ENCODE peak calls at places on chromosomes 11 and 22, in nine cellular contexts. S, T, M, P, G, Z, R, N and C are unnamed samples.

GRCh38 chr11:126840201-126840886 is 160.2 kb downstream of the KIRREL3 start:
- DNase-seq in S (no peak), T (no peak), M (no peak), P (no peak), G (no peak), Z (no peak), R (no peak), N (no peak), C (no peak)

GRCh38 chr11:10600570-10601248 is 32.2 kb upstream of the LYVE1 start:
- DNase-seq in S (no peak), T (no peak), M (no peak), P (no peak), G (no peak), Z (no peak), R (no peak), N (no peak), C (no peak)

GRCh38 chr11:33147559-33147958 is 13.7 kb downstream of the CSTF3 start:
- DNase-seq in S (no peak), T (no peak), M (no peak), P (no peak), G (no peak), Z (no peak), R (no peak), N (no peak), C (no peak)

GRCh38 chr11:65069217-65069616 is 10.9 kb upstream of the NAALADL1 start:
- DNase-seq in S (no peak), T (no peak), M (no peak), P (no peak), G (no peak), Z (no peak), R (peak), N (no peak), C (no peak)

GRCh38 chr11:64976651-64977050 is 4.7 kb upstream of the MAJIN start:
- DNase-seq in S (no peak), T (no peak), M (no peak), P (peak), G (no peak), Z (no peak), R (no peak), N (no peak), C (no peak)

GRCh38 chr22:27616033-27616432 is 185.5 kb downstream of the MN1 start:
- DNase-seq in S (no peak), T (no peak), M (no peak), P (no peak), G (no peak), Z (no peak), R (no peak), N (no peak), C (no peak)

GRCh38 chr22:26541167-26541819 is 29.0 kb upstream of the TFIP11 start:
- DNase-seq in S (no peak), T (no peak), M (no peak), P (peak), G (no peak), Z (no peak), R (no peak), N (no peak), C (no peak)

GRCh38 chr11:110172666-110173065 is 79.5 kb downstream of the ZC3H12C start:
- DNase-seq in S (no peak), T (no peak), M (no peak), P (no peak), G (no peak), Z (no peak), R (no peak), N (no peak), C (no peak)

GRCh38 chr22:44191036-44191454 is 10.3 kb downstream of the PARVG start:
- DNase-seq in S (no peak), T (no peak), M (no peak), P (peak), G (no peak), Z (peak), R (peak), N (no peak), C (no peak)